ENCODE peak calls at places on chromosomes 13 and 19, in five cellular contexts. One of them, this sample, is unnamed.

GRCh38 chr19:6687117-6687516 is 17.2 kb upstream of the TNFSF14 start:
- DNase-seq in IMR-90: no peak
- DNase-seq in brain pericyte: no peak
- DNase-seq in T-helper 17 cell: no peak
- DNase-seq in erythroblast: no peak
- DNase-seq in this sample: no peak

GRCh38 chr19:38666662-38667448 is 19.4 kb downstream of the ACTN4 start:
- DNase-seq in IMR-90: peak
- DNase-seq in brain pericyte: no peak
- DNase-seq in T-helper 17 cell: no peak
- DNase-seq in erythroblast: peak
- DNase-seq in this sample: peak

GRCh38 chr19:55262359-55262758 is 3.5 kb upstream of the PPP6R1 start:
- DNase-seq in IMR-90: no peak
- DNase-seq in brain pericyte: no peak
- DNase-seq in T-helper 17 cell: no peak
- DNase-seq in erythroblast: no peak
- DNase-seq in this sample: no peak

GRCh38 chr19:40608957-40609356 is 7.8 kb downstream of the LTBP4 start:
- DNase-seq in IMR-90: no peak
- DNase-seq in brain pericyte: no peak
- DNase-seq in T-helper 17 cell: no peak
- DNase-seq in erythroblast: no peak
- DNase-seq in this sample: no peak

GRCh38 chr13:80363890-80364503 is 23.1 kb upstream of the SPRY2 start:
- DNase-seq in IMR-90: peak
- DNase-seq in brain pericyte: no peak
- DNase-seq in T-helper 17 cell: no peak
- DNase-seq in erythroblast: peak
- DNase-seq in this sample: peak

GRCh38 chr13:110126391-110126961 is 180.5 kb downstream of the COL4A1 start:
- DNase-seq in IMR-90: peak
- DNase-seq in brain pericyte: no peak
- DNase-seq in T-helper 17 cell: no peak
- DNase-seq in erythroblast: no peak
- DNase-seq in this sample: peak

GRCh38 chr19:30345686-30346085 is 26.5 kb upstream of the ZNF536 start:
- DNase-seq in IMR-90: no peak
- DNase-seq in brain pericyte: no peak
- DNase-seq in T-helper 17 cell: no peak
- DNase-seq in erythroblast: no peak
- DNase-seq in this sample: no peak

GRCh38 chr19:55813906-55814305 is 17.9 kb downstream of the NLRP11 start:
- DNase-seq in IMR-90: no peak
- DNase-seq in brain pericyte: no peak
- DNase-seq in T-helper 17 cell: no peak
- DNase-seq in erythroblast: no peak
- DNase-seq in this sample: no peak

GRCh38 chr13:46756977-46757376 is 40.0 kb downstream of the ESD start:
- DNase-seq in IMR-90: peak
- DNase-seq in brain pericyte: peak
- DNase-seq in T-helper 17 cell: no peak
- DNase-seq in erythroblast: no peak
- DNase-seq in this sample: no peak

GRCh38 chr13:32261567-32261966 is 53.6 kb downstream of the ZAR1L start:
- DNase-seq in IMR-90: peak
- DNase-seq in brain pericyte: peak
- DNase-seq in T-helper 17 cell: no peak
- DNase-seq in erythroblast: peak
- DNase-seq in this sample: no peak